ENCODE peak calls at places on chromosome 12, in seven cellular contexts. One of them, this sample, is unnamed.

GRCh38 chr12:101793401-101793800 is 37.4 kb downstream of the GNPTAB start:
- DNase-seq in cardiac muscle cell: no peak
- DNase-seq in pancreas: no peak
- DNase-seq in RWPE1: no peak
- DNase-seq in CD4-positive, CD25-positive, alpha-beta regulatory T cell: no peak
- DNase-seq in SK-N-SH: no peak
- DNase-seq in tibial artery: no peak
- DNase-seq in this sample: no peak

GRCh38 chr12:57173089-57173488 is 25.7 kb upstream of the LRP1-AS start:
- DNase-seq in CD4-positive, CD25-positive, alpha-beta regulatory T cell: no peak
- DNase-seq in tibial artery: no peak
- DNase-seq in SK-N-SH: peak
- DNase-seq in RWPE1: no peak
- DNase-seq in pancreas: no peak
- DNase-seq in cardiac muscle cell: peak
- DNase-seq in this sample: no peak

GRCh38 chr12:15863258-15863835 is 18.8 kb upstream of the STRAP start:
- DNase-seq in RWPE1: no peak
- DNase-seq in CD4-positive, CD25-positive, alpha-beta regulatory T cell: no peak
- DNase-seq in SK-N-SH: no peak
- DNase-seq in tibial artery: no peak
- DNase-seq in pancreas: no peak
- DNase-seq in cardiac muscle cell: no peak
- DNase-seq in this sample: no peak

GRCh38 chr12:109947511-109947910 is 47.4 kb downstream of the TCHP start:
- DNase-seq in SK-N-SH: no peak
- DNase-seq in pancreas: no peak
- DNase-seq in CD4-positive, CD25-positive, alpha-beta regulatory T cell: no peak
- DNase-seq in tibial artery: no peak
- DNase-seq in RWPE1: no peak
- DNase-seq in cardiac muscle cell: no peak
- DNase-seq in this sample: no peak

GRCh38 chr12:64061868-64062375 is 160.2 kb downstream of the KICS2 start:
- DNase-seq in CD4-positive, CD25-positive, alpha-beta regulatory T cell: no peak
- DNase-seq in pancreas: no peak
- DNase-seq in RWPE1: no peak
- DNase-seq in tibial artery: no peak
- DNase-seq in cardiac muscle cell: no peak
- DNase-seq in SK-N-SH: no peak
- DNase-seq in this sample: no peak

GRCh38 chr12:58931518-58931917 is 11.2 kb upstream of the LRIG3 start:
- DNase-seq in tibial artery: no peak
- DNase-seq in pancreas: no peak
- DNase-seq in cardiac muscle cell: no peak
- DNase-seq in CD4-positive, CD25-positive, alpha-beta regulatory T cell: no peak
- DNase-seq in SK-N-SH: no peak
- DNase-seq in RWPE1: no peak
- DNase-seq in this sample: no peak

GRCh38 chr12:65156366-65156831 is 13.0 kb upstream of the LEMD3 start:
- DNase-seq in CD4-positive, CD25-positive, alpha-beta regulatory T cell: no peak
- DNase-seq in RWPE1: no peak
- DNase-seq in SK-N-SH: no peak
- DNase-seq in pancreas: no peak
- DNase-seq in tibial artery: no peak
- DNase-seq in cardiac muscle cell: no peak
- DNase-seq in this sample: no peak

GRCh38 chr12:117105902-117106301 is 6.7 kb upstream of the TESC start:
- DNase-seq in SK-N-SH: no peak
- DNase-seq in tibial artery: no peak
- DNase-seq in cardiac muscle cell: no peak
- DNase-seq in pancreas: no peak
- DNase-seq in RWPE1: peak
- DNase-seq in CD4-positive, CD25-positive, alpha-beta regulatory T cell: peak
- DNase-seq in this sample: no peak

GRCh38 chr12:109650808-109651207 is 62.8 kb upstream of the FAM222A start:
- DNase-seq in pancreas: no peak
- DNase-seq in CD4-positive, CD25-positive, alpha-beta regulatory T cell: no peak
- DNase-seq in tibial artery: no peak
- DNase-seq in RWPE1: no peak
- DNase-seq in SK-N-SH: no peak
- DNase-seq in cardiac muscle cell: no peak
- DNase-seq in this sample: no peak

GRCh38 chr12:112969547-112970306 is 8.6 kb upstream of the OAS2 start:
- DNase-seq in pancreas: no peak
- DNase-seq in RWPE1: no peak
- DNase-seq in CD4-positive, CD25-positive, alpha-beta regulatory T cell: no peak
- DNase-seq in cardiac muscle cell: no peak
- DNase-seq in SK-N-SH: no peak
- DNase-seq in tibial artery: no peak
- DNase-seq in this sample: no peak

GRCh38 chr12:93824514-93825500 is 147.6 kb downstream of the CRADD start:
- DNase-seq in SK-N-SH: no peak
- DNase-seq in pancreas: no peak
- DNase-seq in tibial artery: no peak
- DNase-seq in cardiac muscle cell: peak
- DNase-seq in RWPE1: no peak
- DNase-seq in CD4-positive, CD25-positive, alpha-beta regulatory T cell: no peak
- DNase-seq in this sample: no peak

GRCh38 chr12:86228656-86229055 is 27.5 kb downstream of the MGAT4C start:
- DNase-seq in tibial artery: no peak
- DNase-seq in cardiac muscle cell: no peak
- DNase-seq in CD4-positive, CD25-positive, alpha-beta regulatory T cell: no peak
- DNase-seq in pancreas: no peak
- DNase-seq in RWPE1: no peak
- DNase-seq in SK-N-SH: no peak
- DNase-seq in this sample: no peak

GRCh38 chr12:118633071-118633470 is 256.7 kb downstream of the SUDS3 start:
- DNase-seq in SK-N-SH: no peak
- DNase-seq in cardiac muscle cell: peak
- DNase-seq in pancreas: no peak
- DNase-seq in RWPE1: no peak
- DNase-seq in tibial artery: no peak
- DNase-seq in CD4-positive, CD25-positive, alpha-beta regulatory T cell: no peak
- DNase-seq in this sample: no peak

GRCh38 chr12:101475751-101476305 is 692 bp downstream of the SPIC start:
- DNase-seq in SK-N-SH: no peak
- DNase-seq in CD4-positive, CD25-positive, alpha-beta regulatory T cell: no peak
- DNase-seq in tibial artery: no peak
- DNase-seq in cardiac muscle cell: no peak
- DNase-seq in pancreas: no peak
- DNase-seq in RWPE1: no peak
- DNase-seq in this sample: no peak

GRCh38 chr12:20154060-20154459 is 214.3 kb upstream of the PDE3A start:
- DNase-seq in tibial artery: no peak
- DNase-seq in pancreas: no peak
- DNase-seq in RWPE1: no peak
- DNase-seq in cardiac muscle cell: no peak
- DNase-seq in CD4-positive, CD25-positive, alpha-beta regulatory T cell: no peak
- DNase-seq in SK-N-SH: no peak
- DNase-seq in this sample: no peak

GRCh38 chr12:125143491-125143890 is 78.3 kb downstream of the AACS start:
- DNase-seq in SK-N-SH: peak
- DNase-seq in tibial artery: no peak
- DNase-seq in CD4-positive, CD25-positive, alpha-beta regulatory T cell: no peak
- DNase-seq in pancreas: no peak
- DNase-seq in RWPE1: no peak
- DNase-seq in cardiac muscle cell: no peak
- DNase-seq in this sample: no peak

DNA sequence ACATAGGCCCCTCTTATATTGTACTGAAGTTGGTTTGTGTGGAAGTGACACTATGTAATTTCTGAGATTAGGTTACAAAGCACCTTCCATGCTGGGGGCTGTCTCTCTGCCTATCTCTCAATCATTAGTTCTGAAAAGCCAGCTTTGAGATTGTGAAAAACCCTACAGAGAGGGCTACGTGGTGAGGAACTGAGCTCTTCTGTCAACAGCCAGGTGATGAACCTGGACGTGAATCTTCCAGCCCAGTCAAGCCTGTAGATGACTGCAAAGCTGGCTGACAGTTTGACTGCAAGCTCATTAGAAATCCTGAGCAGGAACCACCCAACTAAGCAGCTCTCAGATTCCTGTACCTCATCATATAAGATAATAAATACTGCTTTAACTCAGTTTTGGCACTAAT is 36.3 kb upstream of the BBS10 start:
- DNase-seq in SK-N-SH: no peak
- DNase-seq in CD4-positive, CD25-positive, alpha-beta regulatory T cell: no peak
- DNase-seq in pancreas: no peak
- DNase-seq in tibial artery: no peak
- DNase-seq in cardiac muscle cell: no peak
- DNase-seq in RWPE1: no peak
- DNase-seq in this sample: no peak
- H3K27ac ChIP-seq in SK-N-SH: no peak
- H3K27ac ChIP-seq in CD4-positive, CD25-positive, alpha-beta regulatory T cell: no peak
- H3K27ac ChIP-seq in pancreas: no peak
- H3K27ac ChIP-seq in tibial artery: no peak
- H3K27ac ChIP-seq in cardiac muscle cell: no peak
- H3K27ac ChIP-seq in RWPE1: no peak
- H3K27ac ChIP-seq in this sample: no peak

DNA sequence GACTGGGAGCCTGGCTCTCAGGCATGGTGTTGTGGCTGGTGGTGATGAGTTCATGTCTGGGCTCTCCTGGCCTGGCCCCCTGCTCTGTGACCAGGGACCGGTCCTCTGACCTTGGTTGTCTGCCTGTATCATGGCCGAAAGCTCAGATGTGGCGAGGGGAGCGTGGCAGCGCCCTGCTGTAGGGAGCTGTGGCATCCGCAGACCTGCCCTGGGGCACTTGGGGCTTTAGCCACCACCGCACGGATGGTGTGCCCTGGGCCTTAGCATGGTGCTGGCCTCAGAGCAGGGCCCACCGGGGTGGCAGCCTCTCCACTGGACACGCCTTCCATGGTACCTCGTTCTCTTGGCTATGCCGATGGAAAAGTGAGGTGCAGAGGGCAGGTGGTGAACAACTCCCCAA is 16.8 kb downstream of the ULK1 start:
- DNase-seq in SK-N-SH: no peak
- DNase-seq in RWPE1: no peak
- DNase-seq in CD4-positive, CD25-positive, alpha-beta regulatory T cell: no peak
- DNase-seq in tibial artery: no peak
- DNase-seq in pancreas: no peak
- DNase-seq in cardiac muscle cell: no peak
- DNase-seq in this sample: no peak
- H3K27ac ChIP-seq in SK-N-SH: peak
- H3K27ac ChIP-seq in RWPE1: peak
- H3K27ac ChIP-seq in CD4-positive, CD25-positive, alpha-beta regulatory T cell: no peak
- H3K27ac ChIP-seq in tibial artery: no peak
- H3K27ac ChIP-seq in pancreas: no peak
- H3K27ac ChIP-seq in cardiac muscle cell: no peak
- H3K27ac ChIP-seq in this sample: no peak

GRCh38 chr12:47902131-47902639 is 2.6 kb downstream of the VDR start:
- DNase-seq in pancreas: no peak
- DNase-seq in cardiac muscle cell: no peak
- DNase-seq in SK-N-SH: no peak
- DNase-seq in tibial artery: no peak
- DNase-seq in CD4-positive, CD25-positive, alpha-beta regulatory T cell: no peak
- DNase-seq in RWPE1: no peak
- DNase-seq in this sample: no peak

GRCh38 chr12:47903927-47904646 is 707 bp downstream of the VDR start:
- DNase-seq in pancreas: no peak
- DNase-seq in RWPE1: peak
- DNase-seq in tibial artery: peak
- DNase-seq in CD4-positive, CD25-positive, alpha-beta regulatory T cell: peak
- DNase-seq in cardiac muscle cell: no peak
- DNase-seq in SK-N-SH: no peak
- DNase-seq in this sample: no peak

GRCh38 chr12:47905313-47905730 is 528 bp upstream of the VDR start:
- DNase-seq in tibial artery: peak
- DNase-seq in pancreas: peak
- DNase-seq in SK-N-SH: peak
- DNase-seq in RWPE1: peak
- DNase-seq in CD4-positive, CD25-positive, alpha-beta regulatory T cell: peak
- DNase-seq in cardiac muscle cell: peak
- DNase-seq in this sample: peak

GRCh38 chr12:47903151-47903611 is 1.6 kb downstream of the VDR start:
- DNase-seq in pancreas: no peak
- DNase-seq in tibial artery: peak
- DNase-seq in RWPE1: no peak
- DNase-seq in CD4-positive, CD25-positive, alpha-beta regulatory T cell: no peak
- DNase-seq in SK-N-SH: no peak
- DNase-seq in cardiac muscle cell: peak
- DNase-seq in this sample: no peak

DNA sequence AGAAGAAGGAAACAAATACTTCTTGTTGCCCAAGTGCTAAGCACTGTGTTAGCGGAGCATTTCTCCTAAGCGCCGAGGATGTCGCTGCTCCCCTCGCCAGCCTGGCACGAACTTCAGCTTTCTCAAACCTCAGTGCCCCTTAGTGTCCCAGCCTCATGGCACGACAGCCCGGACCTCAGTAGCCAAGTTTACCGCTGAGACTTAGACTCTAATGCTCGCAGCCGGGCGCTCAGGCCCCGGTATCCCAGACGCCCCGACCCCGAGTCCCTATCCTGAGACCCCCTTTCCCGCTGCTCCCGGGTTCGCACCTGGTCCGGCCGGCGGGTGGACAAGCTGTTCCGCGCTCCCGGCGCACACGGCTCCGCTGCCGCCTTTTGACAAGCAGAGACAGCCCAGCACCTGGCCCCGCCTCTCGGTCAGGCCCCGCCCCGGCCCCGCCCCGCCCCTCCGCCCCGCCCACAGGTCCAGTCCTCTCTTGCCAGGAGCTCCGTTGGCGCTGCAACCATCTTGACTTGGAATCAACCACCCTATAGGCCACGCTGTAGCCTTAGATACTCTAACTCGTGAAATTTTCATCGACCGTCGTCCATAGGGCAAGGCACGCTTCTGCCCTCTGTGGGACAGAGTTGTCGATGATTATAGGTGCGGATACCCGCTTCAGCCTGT is at the start of gene VDR:
- DNase-seq in RWPE1: peak
- DNase-seq in CD4-positive, CD25-positive, alpha-beta regulatory T cell: peak
- DNase-seq in tibial artery: peak
- DNase-seq in pancreas: peak
- DNase-seq in SK-N-SH: peak
- DNase-seq in cardiac muscle cell: peak
- DNase-seq in this sample: peak
- H3K27ac ChIP-seq in RWPE1: peak
- H3K27ac ChIP-seq in CD4-positive, CD25-positive, alpha-beta regulatory T cell: no peak
- H3K27ac ChIP-seq in tibial artery: peak
- H3K27ac ChIP-seq in pancreas: peak
- H3K27ac ChIP-seq in SK-N-SH: no peak
- H3K27ac ChIP-seq in cardiac muscle cell: no peak
- H3K27ac ChIP-seq in this sample: no peak

GRCh38 chr12:89355243-89356068 is 3.2 kb upstream of the DUSP6 start:
- DNase-seq in CD4-positive, CD25-positive, alpha-beta regulatory T cell: no peak
- DNase-seq in RWPE1: no peak
- DNase-seq in SK-N-SH: peak
- DNase-seq in cardiac muscle cell: no peak
- DNase-seq in pancreas: no peak
- DNase-seq in tibial artery: no peak
- DNase-seq in this sample: no peak
- H3K27ac ChIP-seq in CD4-positive, CD25-positive, alpha-beta regulatory T cell: no peak
- H3K27ac ChIP-seq in RWPE1: peak
- H3K27ac ChIP-seq in SK-N-SH: peak
- H3K27ac ChIP-seq in cardiac muscle cell: peak
- H3K27ac ChIP-seq in pancreas: peak
- H3K27ac ChIP-seq in tibial artery: peak
- H3K27ac ChIP-seq in this sample: no peak